ENCODE peak calls at places on chromosomes 13 and 19, in six cellular contexts. One of them, this sample, is unnamed.

GRCh38 chr19:46081928-46082727 is 41.3 kb upstream of the IGFL4 start:
- DNase-seq in Calu3: peak; percentile 66
- DNase-seq in lung: peak; percentile 37
- DNase-seq in RPMI8226: peak; percentile 46
- DNase-seq in GM23248: peak; percentile 79
- DNase-seq in BE2C: peak; percentile 43
- DNase-seq in this sample: peak; percentile 61

GRCh38 chr19:37227996-37228395 is 10.0 kb downstream of the ZNF383 start:
- DNase-seq in Calu3: no peak
- DNase-seq in lung: no peak
- DNase-seq in RPMI8226: peak; percentile 23
- DNase-seq in GM23248: peak; percentile 28
- DNase-seq in BE2C: peak; percentile 46
- DNase-seq in this sample: peak; percentile 54

GRCh38 chr19:48611872-48612271 is 3.0 kb downstream of the FAM83E start:
- DNase-seq in Calu3: no peak
- DNase-seq in lung: no peak
- DNase-seq in RPMI8226: no peak
- DNase-seq in GM23248: no peak
- DNase-seq in BE2C: no peak
- DNase-seq in this sample: no peak

GRCh38 chr19:4673216-4673615 is 3.1 kb upstream of the MYDGF start:
- DNase-seq in Calu3: no peak
- DNase-seq in lung: no peak
- DNase-seq in RPMI8226: no peak
- DNase-seq in GM23248: no peak
- DNase-seq in BE2C: no peak
- DNase-seq in this sample: no peak

GRCh38 chr19:639251-640155 is at the start of gene FGF22:
- DNase-seq in Calu3: peak; percentile 90
- DNase-seq in lung: peak; percentile 91
- DNase-seq in RPMI8226: peak; percentile 94
- DNase-seq in GM23248: peak; percentile 96
- DNase-seq in BE2C: peak; percentile 98
- DNase-seq in this sample: peak; percentile 88

GRCh38 chr19:10968527-10969081 is 7.8 kb downstream of the SMARCA4 start:
- DNase-seq in Calu3: no peak
- DNase-seq in lung: no peak
- DNase-seq in RPMI8226: no peak
- DNase-seq in GM23248: no peak
- DNase-seq in BE2C: no peak
- DNase-seq in this sample: no peak

GRCh38 chr13:57630661-57631606 is 610 bp upstream of the PCDH17 start:
- DNase-seq in Calu3: no peak
- DNase-seq in lung: no peak
- DNase-seq in RPMI8226: no peak
- DNase-seq in GM23248: peak; percentile 23
- DNase-seq in BE2C: peak; percentile 44
- DNase-seq in this sample: peak; percentile 58

GRCh38 chr19:46283771-46284170 is 13.1 kb upstream of the HIF3A start:
- DNase-seq in Calu3: no peak
- DNase-seq in lung: no peak
- DNase-seq in RPMI8226: no peak
- DNase-seq in GM23248: no peak
- DNase-seq in BE2C: no peak
- DNase-seq in this sample: no peak